ENCODE peak calls at places on chromosomes 3 and 15, in eight cellular contexts. C is breast epithelium, U is RWPE2, F is Panc1, Q is astrocyte of the spinal cord, T is A549, S is fibroblast of pulmonary artery, A is cardiac fibroblast. L is an unnamed sample.
A peak's percentile ranks its signal among the peaks of the same experiment; 100 is the strongest.

GRCh38 chr15:52040167-52040900 is 21.3 kb downstream of the MAPK6 start:
- DNase-seq in C (no peak), A (peak; percentile 68), S (peak; percentile 56), T (no peak), Q (peak; percentile 42), F (no peak), U (no peak), L (peak; percentile 24)

GRCh38 chr3:174859756-174860155 is 622 bp downstream of the NAALADL2 start:
- DNase-seq in U (no peak), C (no peak), A (no peak), F (no peak), T (no peak), Q (no peak), S (no peak), L (no peak)

GRCh38 chr3:2204054-2204453 is 105.4 kb downstream of the CNTN4 start:
- DNase-seq in F (no peak), T (no peak), Q (no peak), U (no peak), S (no peak), A (no peak), C (no peak), L (no peak)

GRCh38 chr15:85768595-85769168 is 26.0 kb downstream of the KLHL25 start:
- DNase-seq in C (no peak), U (no peak), S (no peak), F (no peak), A (no peak), T (no peak), Q (no peak), L (no peak)

GRCh38 chr3:31066999-31067398 is 172.5 kb upstream of the GADL1 start:
- DNase-seq in U (peak; percentile 62), T (no peak), A (peak; percentile 91), S (peak; percentile 93), C (no peak), F (no peak), Q (peak; percentile 97), L (peak; percentile 94)

GRCh38 chr3:114499986-114500385 is 206.2 kb downstream of the TIGIT start:
- DNase-seq in U (no peak), S (peak; percentile 29), C (no peak), T (no peak), A (peak; percentile 43), Q (peak; percentile 83), F (no peak), L (no peak)

GRCh38 chr15:49101536-49101935 is 53.9 kb downstream of the COPS2 start:
- DNase-seq in S (peak; percentile 85), Q (peak; percentile 40), C (no peak), U (no peak), F (no peak), T (no peak), A (peak; percentile 56), L (no peak)

GRCh38 chr15:61070111-61070901 is 158.8 kb downstream of the RORA start:
- DNase-seq in T (no peak), A (no peak), F (no peak), Q (no peak), C (no peak), U (no peak), S (no peak), L (no peak)

GRCh38 chr3:127750226-127751031 is 71.9 kb downstream of the MGLL start:
- DNase-seq in F (no peak), T (no peak), S (peak; percentile 72), U (peak; percentile 35), A (peak; percentile 73), C (no peak), Q (peak; percentile 85), L (peak; percentile 96)

GRCh38 chr3:112415390-112415789 is 82.4 kb downstream of the CD200 start:
- DNase-seq in U (no peak), C (no peak), S (no peak), F (no peak), T (no peak), Q (no peak), A (no peak), L (no peak)

GRCh38 chr15:86611392-86612040 is 531.8 kb downstream of the AGBL1 start:
- DNase-seq in A (peak; percentile 2), T (no peak), S (no peak), F (peak; percentile 71), Q (peak; percentile 48), C (no peak), U (no peak), L (no peak)

GRCh38 chr3:36317915-36318314 is 62.4 kb upstream of the STAC start:
- DNase-seq in A (no peak), T (no peak), C (no peak), S (no peak), F (no peak), U (no peak), Q (no peak), L (no peak)

GRCh38 chr3:173479301-173479700 is 81.8 kb downstream of the NLGN1 start:
- DNase-seq in S (no peak), F (no peak), T (no peak), U (no peak), A (no peak), C (no peak), Q (no peak), L (no peak)

GRCh38 chr3:133915685-133916639 is 20.3 kb upstream of the RAB6B start:
- DNase-seq in Q (no peak), C (no peak), U (no peak), S (peak; percentile 23), A (peak; percentile 28), T (no peak), F (no peak), L (no peak)

GRCh38 chr3:133917144-133917543 is 21.5 kb upstream of the RAB6B start:
- DNase-seq in T (no peak), S (no peak), A (no peak), F (no peak), C (no peak), U (no peak), Q (no peak), L (no peak)

GRCh38 chr3:133910422-133910821 is 14.7 kb upstream of the RAB6B start:
- DNase-seq in U (no peak), F (no peak), Q (no peak), A (no peak), S (no peak), T (no peak), C (no peak), L (no peak)

DNA sequence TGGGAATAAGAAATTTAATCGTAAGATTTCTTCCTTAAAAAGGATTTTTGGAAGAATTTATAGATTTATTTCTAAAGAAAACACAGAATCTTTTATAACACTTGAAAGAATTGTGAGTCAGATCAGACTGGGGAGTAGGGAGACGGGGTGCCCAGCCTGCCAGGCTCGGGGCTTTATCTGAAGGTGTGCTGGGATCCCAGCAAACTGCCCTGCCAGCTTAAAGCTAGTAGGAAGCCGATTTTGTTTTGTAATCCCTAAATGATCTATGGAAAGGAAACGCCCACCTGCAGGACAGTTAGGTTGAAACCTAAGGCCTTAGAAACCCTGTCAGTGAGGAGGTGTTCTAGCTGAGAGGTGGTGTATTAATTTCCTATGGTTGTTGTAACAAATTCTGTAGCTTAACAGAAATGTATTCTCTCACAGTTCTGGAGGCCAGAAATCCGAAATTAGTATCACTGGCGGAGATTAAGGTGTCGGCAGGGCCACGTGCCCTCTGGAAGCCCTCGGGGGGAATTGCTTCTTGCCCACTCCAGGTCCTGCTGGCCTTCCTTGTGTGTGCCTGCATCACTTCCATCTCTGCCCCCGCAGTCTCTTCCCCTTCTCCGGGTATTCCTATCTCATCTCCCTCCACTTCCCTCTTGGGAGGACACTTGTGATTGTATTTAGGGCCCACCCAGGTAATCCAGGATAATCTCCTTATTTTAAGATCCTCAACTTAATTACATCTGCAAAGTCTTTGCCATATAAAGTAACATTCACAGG is 19.3 kb upstream of the RAB6B start:
- DNase-seq in A (no peak), F (no peak), S (no peak), U (no peak), C (no peak), T (no peak), Q (no peak), L (no peak)
- TF ChIP-seq CTCF in A (no peak), F (no peak), S (no peak), U (no peak), C (no peak), T (no peak), Q (no peak), L (no peak)

GRCh38 chr3:119042162-119042561 is 7.5 kb upstream of the IGSF11 start:
- DNase-seq in C (no peak), A (no peak), S (no peak), F (no peak), T (no peak), Q (no peak), U (no peak), L (no peak)

GRCh38 chr3:119044593-119044992 is 9.9 kb upstream of the IGSF11 start:
- DNase-seq in U (no peak), Q (no peak), F (no peak), S (no peak), C (no peak), T (no peak), A (no peak), L (no peak)
- H3K4me3 ChIP-seq in U (no peak overlapping the region), Q (no peak overlapping the region), F (no peak overlapping the region), S (no peak overlapping the region), C (no peak overlapping the region), T (no peak overlapping the region), A (no peak overlapping the region), L (no peak overlapping the region)

GRCh38 chr3:101193957-101194356 is 126.4 kb downstream of the IMPG2 start:
- DNase-seq in Q (peak; percentile 33), A (peak; percentile 15), T (no peak), F (no peak), U (no peak), S (peak; percentile 54), C (no peak), L (peak; percentile 62)

GRCh38 chr3:101200461-101200860 is 119.9 kb downstream of the IMPG2 start:
- DNase-seq in C (no peak), U (no peak), Q (no peak), S (no peak), F (no peak), T (no peak), A (no peak), L (no peak)

GRCh38 chr3:101195951-101196713 is 124.2 kb downstream of the IMPG2 start:
- DNase-seq in U (no peak), A (peak; percentile 78), F (peak; percentile 12), C (no peak), S (peak; percentile 78), T (peak; percentile 28), Q (peak; percentile 67), L (peak; percentile 77)
- TF ChIP-seq CTCF in U (peak; percentile 92), A (peak; percentile 67), F (peak; percentile 59), C (peak; percentile 56), S (peak; percentile 79), T (peak; percentile 81), Q (peak; percentile 61), L (peak; percentile 58)

DNA sequence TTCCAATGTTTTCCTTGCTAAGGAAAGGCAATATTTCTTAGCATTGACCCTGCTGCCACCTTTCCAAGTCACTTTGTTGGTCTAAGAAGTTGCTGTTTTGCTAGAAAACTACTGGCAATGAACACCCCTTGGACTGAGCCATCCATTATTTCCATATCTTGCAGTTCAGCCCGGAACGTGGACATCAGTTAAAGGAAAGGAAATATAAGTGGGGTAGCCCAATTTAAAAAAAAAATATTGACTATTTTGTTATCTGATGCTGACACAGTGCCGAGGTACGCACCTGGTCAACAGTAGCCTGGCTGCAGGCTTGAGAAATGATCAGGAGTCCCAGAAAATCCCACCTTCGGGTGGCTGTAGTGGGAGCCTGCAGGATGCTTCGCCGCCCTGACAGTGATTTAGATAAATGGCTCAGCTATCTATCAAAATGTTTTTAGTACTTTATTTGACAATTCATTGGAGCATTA is 1.4 kb downstream of the RARB start:
- DNase-seq in A (no peak), F (no peak), S (no peak), Q (peak; percentile 32), T (no peak), U (no peak), C (no peak), L (no peak)
- H3K4me3 ChIP-seq in A (peak overlapping the region; percentile 71), F (peak overlapping the region; percentile 42), S (peak overlapping the region; percentile 70), Q (peak overlapping the region; percentile 47), T (peak overlapping the region; percentile 68), U (no peak overlapping the region), C (peak overlapping the region; percentile 61), L (no peak overlapping the region)